ENCODE peak calls at places on chromosomes 12 and 14, in seven cellular contexts. F is adrenal gland, V is transverse colon, J is A673, T is aorta, L is prostate gland, I is PC-3. P is an unnamed sample.

GRCh38 chr14:80447396-80447795 is 236.1 kb upstream of the DIO2 start:
- DNase-seq in F (no peak), V (no peak), J (no peak), T (no peak), L (no peak), I (peak; percentile 13), P (no peak)

GRCh38 chr14:20332386-20332945 is 613 bp downstream of the CCNB1IP1 start:
- DNase-seq in F (no peak), V (peak; percentile 11), J (peak; percentile 9), T (no peak), L (peak; percentile 7), I (no peak), P (no peak)

GRCh38 chr12:58732894-58733293 is 187.4 kb downstream of the LRIG3 start:
- DNase-seq in F (no peak), V (no peak), J (no peak), T (no peak), L (no peak), I (no peak), P (no peak)

GRCh38 chr14:74211945-74212580 is 27.2 kb upstream of the VSX2 start:
- DNase-seq in F (no peak), V (no peak), J (no peak), T (no peak), L (no peak), I (no peak), P (no peak)

GRCh38 chr12:71162832-71163711 is 5.3 kb upstream of the TSPAN8 start:
- DNase-seq in F (no peak), V (no peak), J (no peak), T (no peak), L (peak; percentile 64), I (peak; percentile 86), P (no peak)

GRCh38 chr14:56180754-56181542 is 62.7 kb downstream of the PELI2 start:
- DNase-seq in F (no peak), V (no peak), J (no peak), T (no peak), L (no peak), I (no peak), P (no peak)

GRCh38 chr12:130879212-130879686 is 7.4 kb downstream of the RAN start:
- DNase-seq in F (no peak), V (peak; percentile 13), J (no peak), T (no peak), L (no peak), I (no peak), P (no peak)

GRCh38 chr14:70045715-70046535 is 142.8 kb downstream of the SLC8A3 start:
- DNase-seq in F (peak; percentile 76), V (peak; percentile 78), J (peak; percentile 71), T (peak; percentile 83), L (peak; percentile 65), I (peak; percentile 82), P (peak; percentile 70)

GRCh38 chr12:26789731-26790644 is 43.0 kb downstream of the ITPR2 start:
- DNase-seq in F (no peak), V (peak; percentile 18), J (no peak), T (no peak), L (no peak), I (peak; percentile 90), P (no peak)

GRCh38 chr12:102675672-102676071 is 195.3 kb upstream of the IGF1 start:
- DNase-seq in F (no peak), V (no peak), J (no peak), T (no peak), L (no peak), I (no peak), P (no peak)

GRCh38 chr12:113190761-113191160 is 5.2 kb downstream of the RITA1 start:
- DNase-seq in F (no peak), V (no peak), J (peak; percentile 44), T (no peak), L (no peak), I (peak; percentile 54), P (no peak)

GRCh38 chr12:67077617-67078016 is 191.5 kb upstream of the CAND1 start:
- DNase-seq in F (no peak), V (no peak), J (no peak), T (no peak), L (no peak), I (peak; percentile 88), P (no peak)

GRCh38 chr12:79423560-79423959 is 267.2 kb downstream of the PAWR start:
- DNase-seq in F (no peak), V (no peak), J (no peak), T (no peak), L (no peak), I (no peak), P (no peak)

GRCh38 chr14:72662213-72662612 is 231.7 kb downstream of the DPF3 start:
- DNase-seq in F (no peak), V (no peak), J (no peak), T (no peak), L (no peak), I (no peak), P (no peak)

GRCh38 chr12:32273712-32274111 is 125.6 kb upstream of the FGD4 start:
- DNase-seq in F (no peak), V (peak; percentile 55), J (no peak), T (no peak), L (no peak), I (no peak), P (no peak)

GRCh38 chr12:3896851-3897351 is 23.7 kb upstream of the PARP11 start:
- DNase-seq in F (no peak), V (no peak), J (no peak), T (no peak), L (no peak), I (no peak), P (no peak)

GRCh38 chr14:71574976-71575375 is 357.3 kb upstream of the RGS6 start:
- DNase-seq in F (no peak), V (no peak), J (peak; percentile 65), T (no peak), L (no peak), I (peak; percentile 89), P (no peak)

GRCh38 chr12:78442454-78442801 is 422.1 kb upstream of the SYT1 start:
- DNase-seq in F (no peak), V (no peak), J (no peak), T (no peak), L (no peak), I (peak; percentile 19), P (no peak)

GRCh38 chr12:131102991-131103609 is 149.4 kb downstream of the ADGRD1 start:
- DNase-seq in F (no peak), V (peak; percentile 57), J (no peak), T (peak; percentile 62), L (no peak), I (no peak), P (peak; percentile 14)

GRCh38 chr12:48336564-48336963 is 14.2 kb downstream of the ZNF641 start:
- DNase-seq in F (no peak), V (no peak), J (no peak), T (no peak), L (no peak), I (peak; percentile 13), P (no peak)

GRCh38 chr12:126747530-126748149 is 1519.3 kb upstream of the TMEM132C start:
- DNase-seq in F (peak; percentile 41), V (peak; percentile 39), J (peak; percentile 76), T (no peak), L (no peak), I (peak; percentile 66), P (peak; percentile 66)

GRCh38 chr12:21643758-21644157 is 13.9 kb downstream of the LDHB start:
- DNase-seq in F (no peak), V (no peak), J (no peak), T (no peak), L (no peak), I (no peak), P (no peak)

GRCh38 chr12:50647479-50647878 is 116.4 kb upstream of the ATF1 start:
- DNase-seq in F (no peak), V (no peak), J (no peak), T (no peak), L (no peak), I (peak; percentile 65), P (no peak)

GRCh38 chr12:2739832-2740641 is 54.7 kb upstream of the FKBP4 start:
- DNase-seq in F (no peak), V (peak; percentile 19), J (peak; percentile 57), T (no peak), L (peak; percentile 10), I (peak; percentile 64), P (no peak)

GRCh38 chr14:53539489-53540126 is 386.5 kb upstream of the DDHD1 start:
- DNase-seq in F (peak; percentile 71), V (peak; percentile 78), J (peak; percentile 78), T (peak; percentile 82), L (peak; percentile 50), I (peak; percentile 92), P (peak; percentile 83)

GRCh38 chr14:95834491-95834890 is 42.1 kb upstream of the TUNAR start:
- DNase-seq in F (no peak), V (no peak), J (no peak), T (no peak), L (no peak), I (no peak), P (no peak)

GRCh38 chr12:75715323-75715644 is 203.9 kb upstream of the KRR1 start:
- DNase-seq in F (no peak), V (no peak), J (no peak), T (no peak), L (no peak), I (no peak), P (no peak)
- H3K4me1 ChIP-seq in F (no peaks in the 10 kb centered on the region), V (no peaks in the 10 kb centered on the region), J (peaks cover 51% of the 10 kb centered on the region), T (no peaks in the 10 kb centered on the region), L (no peaks in the 10 kb centered on the region), I (peaks cover 28% of the 10 kb centered on the region), P (no peaks in the 10 kb centered on the region)

DNA sequence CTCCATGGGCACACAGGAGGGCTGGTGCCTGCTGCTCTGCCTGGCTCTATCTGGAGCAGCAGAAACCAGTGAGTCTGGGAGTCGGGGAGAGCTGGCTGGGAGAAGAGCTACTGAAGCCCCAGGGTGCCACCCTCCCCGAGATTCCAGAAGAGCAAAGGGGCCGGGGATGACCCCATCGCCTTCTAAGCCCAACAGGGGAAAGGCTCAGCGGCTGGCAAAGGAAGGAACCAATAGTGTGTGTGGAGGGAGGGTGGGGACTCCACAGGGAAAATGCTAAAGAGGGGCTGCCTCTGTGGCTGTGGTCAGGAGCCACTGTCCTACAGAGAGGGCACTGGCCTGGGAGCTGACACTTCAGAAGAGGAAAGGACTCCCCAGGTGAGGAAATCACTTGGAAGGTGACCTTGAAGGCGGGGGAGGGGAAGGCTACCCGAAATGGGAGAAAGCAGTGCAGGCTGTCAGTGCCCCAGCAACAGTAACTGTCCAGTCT is 446 bp downstream of the TAPBPL start:
- DNase-seq in F (peak; percentile 69), V (peak; percentile 68), J (peak; percentile 24), T (peak; percentile 76), L (peak; percentile 52), I (no peak), P (peak; percentile 72)
- H3K4me3 ChIP-seq in F (peak overlapping the region; percentile 59), V (peak overlapping the region; percentile 78), J (peak overlapping the region; percentile 58), T (peak overlapping the region; percentile 62), L (peak overlapping the region; percentile 63), I (peak overlapping the region; percentile 19), P (peak overlapping the region; percentile 57)

GRCh38 chr14:104950021-104950420 is 25.3 kb downstream of the PLD4 start:
- DNase-seq in F (no peak), V (no peak), J (no peak), T (no peak), L (no peak), I (no peak), P (no peak)
- H3K9me3 ChIP-seq in F (no peaks in the 10 kb centered on the region), V (no peaks in the 10 kb centered on the region), J (no peaks in the 10 kb centered on the region), T (no peaks in the 10 kb centered on the region), L (no peaks in the 10 kb centered on the region), I (no peaks in the 10 kb centered on the region), P (no peaks in the 10 kb centered on the region)

DNA sequence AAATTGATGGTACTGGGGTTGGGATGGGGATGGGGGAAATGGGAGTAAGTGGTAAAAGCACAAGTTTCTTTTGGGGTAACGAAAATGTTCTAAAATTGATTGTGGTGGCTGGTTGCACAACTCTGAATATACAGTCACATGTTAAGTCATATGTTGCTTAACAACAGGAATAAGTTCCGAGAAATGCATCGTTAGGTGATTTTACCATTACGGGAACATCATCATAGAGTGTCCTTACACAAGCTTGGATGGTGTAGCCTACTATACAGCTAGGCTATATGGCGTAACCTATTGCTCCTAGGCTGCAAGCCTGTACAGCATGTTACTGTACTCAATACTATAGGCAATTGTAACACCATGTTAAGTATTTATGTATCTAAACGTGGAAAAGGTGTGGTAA is 31.0 kb downstream of the ITGA7 start:
- DNase-seq in F (no peak), V (no peak), J (no peak), T (no peak), L (no peak), I (no peak), P (no peak)
- H3K4me1 ChIP-seq in F (peaks cover 5% of the 10 kb centered on the region), V (peaks cover 9% of the 10 kb centered on the region), J (peaks cover 7% of the 10 kb centered on the region), T (no peaks in the 10 kb centered on the region), L (no peaks in the 10 kb centered on the region), I (peaks cover 6% of the 10 kb centered on the region), P (peaks cover 1% of the 10 kb centered on the region)